ENCODE peak calls at places on chromosome 21, in six cellular contexts. One of them, this sample, is unnamed.

GRCh38 chr21:17542371-17542992 is 29.6 kb downstream of the CXADR start:
- DNase-seq in HuH-7.5: peak; percentile 20
- DNase-seq in fibroblast of the conjunctiva: no peak
- DNase-seq in NCI-H1105: peak; percentile 24
- DNase-seq in stimulated activated CD4-positive, alpha-beta T cell treated with anti-CD3 and anti-CD28 coated beads, Interleukin-1b, Interleukin-23, amount 100 ng/mL, for 48 hours: no peak
- DNase-seq in activated CD4-positive, alpha-beta T cell treated with anti-CD3 and anti-CD28 coated beads, Interleukin-2, amount 50 U/mL, for 24 hours: no peak
- DNase-seq in this sample: no peak

GRCh38 chr21:33128538-33128937 is 58.6 kb downstream of the OLIG1 start:
- DNase-seq in stimulated activated CD4-positive, alpha-beta T cell treated with anti-CD3 and anti-CD28 coated beads, Interleukin-1b, Interleukin-23, amount 100 ng/mL, for 48 hours: no peak
- DNase-seq in activated CD4-positive, alpha-beta T cell treated with anti-CD3 and anti-CD28 coated beads, Interleukin-2, amount 50 U/mL, for 24 hours: no peak
- DNase-seq in HuH-7.5: no peak
- DNase-seq in NCI-H1105: no peak
- DNase-seq in fibroblast of the conjunctiva: no peak
- DNase-seq in this sample: no peak

GRCh38 chr21:35254006-35254751 is 205.1 kb upstream of the RUNX1 start:
- DNase-seq in HuH-7.5: no peak
- DNase-seq in NCI-H1105: no peak
- DNase-seq in activated CD4-positive, alpha-beta T cell treated with anti-CD3 and anti-CD28 coated beads, Interleukin-2, amount 50 U/mL, for 24 hours: no peak
- DNase-seq in stimulated activated CD4-positive, alpha-beta T cell treated with anti-CD3 and anti-CD28 coated beads, Interleukin-1b, Interleukin-23, amount 100 ng/mL, for 48 hours: no peak
- DNase-seq in fibroblast of the conjunctiva: peak; percentile 53
- DNase-seq in this sample: no peak

GRCh38 chr21:45264919-45265515 is 22.7 kb downstream of the POFUT2 start:
- DNase-seq in HuH-7.5: no peak
- DNase-seq in NCI-H1105: no peak
- DNase-seq in fibroblast of the conjunctiva: no peak
- DNase-seq in activated CD4-positive, alpha-beta T cell treated with anti-CD3 and anti-CD28 coated beads, Interleukin-2, amount 50 U/mL, for 24 hours: no peak
- DNase-seq in stimulated activated CD4-positive, alpha-beta T cell treated with anti-CD3 and anti-CD28 coated beads, Interleukin-1b, Interleukin-23, amount 100 ng/mL, for 48 hours: no peak
- DNase-seq in this sample: no peak

GRCh38 chr21:16517380-16517779 is 787.6 kb downstream of the USP25 start:
- DNase-seq in HuH-7.5: no peak
- DNase-seq in stimulated activated CD4-positive, alpha-beta T cell treated with anti-CD3 and anti-CD28 coated beads, Interleukin-1b, Interleukin-23, amount 100 ng/mL, for 48 hours: no peak
- DNase-seq in activated CD4-positive, alpha-beta T cell treated with anti-CD3 and anti-CD28 coated beads, Interleukin-2, amount 50 U/mL, for 24 hours: no peak
- DNase-seq in NCI-H1105: no peak
- DNase-seq in fibroblast of the conjunctiva: no peak
- DNase-seq in this sample: no peak

GRCh38 chr21:36706951-36707762 is 8.2 kb downstream of the SIM2 start:
- DNase-seq in NCI-H1105: no peak
- DNase-seq in fibroblast of the conjunctiva: no peak
- DNase-seq in stimulated activated CD4-positive, alpha-beta T cell treated with anti-CD3 and anti-CD28 coated beads, Interleukin-1b, Interleukin-23, amount 100 ng/mL, for 48 hours: no peak
- DNase-seq in activated CD4-positive, alpha-beta T cell treated with anti-CD3 and anti-CD28 coated beads, Interleukin-2, amount 50 U/mL, for 24 hours: no peak
- DNase-seq in HuH-7.5: no peak
- DNase-seq in this sample: no peak

GRCh38 chr21:45406801-45407628 is 2.0 kb downstream of the COL18A1 start:
- DNase-seq in NCI-H1105: no peak
- DNase-seq in activated CD4-positive, alpha-beta T cell treated with anti-CD3 and anti-CD28 coated beads, Interleukin-2, amount 50 U/mL, for 24 hours: no peak
- DNase-seq in HuH-7.5: no peak
- DNase-seq in stimulated activated CD4-positive, alpha-beta T cell treated with anti-CD3 and anti-CD28 coated beads, Interleukin-1b, Interleukin-23, amount 100 ng/mL, for 48 hours: no peak
- DNase-seq in fibroblast of the conjunctiva: no peak
- DNase-seq in this sample: no peak

GRCh38 chr21:34570315-34570714 is 44.6 kb downstream of the RCAN1 start:
- DNase-seq in fibroblast of the conjunctiva: no peak
- DNase-seq in stimulated activated CD4-positive, alpha-beta T cell treated with anti-CD3 and anti-CD28 coated beads, Interleukin-1b, Interleukin-23, amount 100 ng/mL, for 48 hours: no peak
- DNase-seq in NCI-H1105: no peak
- DNase-seq in activated CD4-positive, alpha-beta T cell treated with anti-CD3 and anti-CD28 coated beads, Interleukin-2, amount 50 U/mL, for 24 hours: no peak
- DNase-seq in HuH-7.5: no peak
- DNase-seq in this sample: no peak

GRCh38 chr21:45543710-45544448 is 1.6 kb upstream of the SLC19A1 start:
- DNase-seq in NCI-H1105: no peak
- DNase-seq in activated CD4-positive, alpha-beta T cell treated with anti-CD3 and anti-CD28 coated beads, Interleukin-2, amount 50 U/mL, for 24 hours: no peak
- DNase-seq in HuH-7.5: no peak
- DNase-seq in stimulated activated CD4-positive, alpha-beta T cell treated with anti-CD3 and anti-CD28 coated beads, Interleukin-1b, Interleukin-23, amount 100 ng/mL, for 48 hours: no peak
- DNase-seq in fibroblast of the conjunctiva: no peak
- DNase-seq in this sample: no peak

GRCh38 chr21:44989538-44989888 is 49.7 kb downstream of the SLX9 start:
- DNase-seq in NCI-H1105: no peak
- DNase-seq in fibroblast of the conjunctiva: no peak
- DNase-seq in stimulated activated CD4-positive, alpha-beta T cell treated with anti-CD3 and anti-CD28 coated beads, Interleukin-1b, Interleukin-23, amount 100 ng/mL, for 48 hours: no peak
- DNase-seq in HuH-7.5: no peak
- DNase-seq in activated CD4-positive, alpha-beta T cell treated with anti-CD3 and anti-CD28 coated beads, Interleukin-2, amount 50 U/mL, for 24 hours: no peak
- DNase-seq in this sample: no peak

GRCh38 chr21:31136891-31137290 is 98.6 kb upstream of the KRTAP19-8 start:
- DNase-seq in HuH-7.5: no peak
- DNase-seq in stimulated activated CD4-positive, alpha-beta T cell treated with anti-CD3 and anti-CD28 coated beads, Interleukin-1b, Interleukin-23, amount 100 ng/mL, for 48 hours: no peak
- DNase-seq in activated CD4-positive, alpha-beta T cell treated with anti-CD3 and anti-CD28 coated beads, Interleukin-2, amount 50 U/mL, for 24 hours: no peak
- DNase-seq in fibroblast of the conjunctiva: peak; percentile 60
- DNase-seq in NCI-H1105: peak; percentile 55
- DNase-seq in this sample: no peak

GRCh38 chr21:44758141-44758561 is 43.5 kb downstream of the UBE2G2 start:
- DNase-seq in activated CD4-positive, alpha-beta T cell treated with anti-CD3 and anti-CD28 coated beads, Interleukin-2, amount 50 U/mL, for 24 hours: no peak
- DNase-seq in fibroblast of the conjunctiva: no peak
- DNase-seq in NCI-H1105: no peak
- DNase-seq in HuH-7.5: no peak
- DNase-seq in stimulated activated CD4-positive, alpha-beta T cell treated with anti-CD3 and anti-CD28 coated beads, Interleukin-1b, Interleukin-23, amount 100 ng/mL, for 48 hours: no peak
- DNase-seq in this sample: no peak

GRCh38 chr21:34812510-34813265 is 143.9 kb downstream of the CLIC6 start:
- DNase-seq in fibroblast of the conjunctiva: peak; percentile 59
- DNase-seq in NCI-H1105: no peak
- DNase-seq in activated CD4-positive, alpha-beta T cell treated with anti-CD3 and anti-CD28 coated beads, Interleukin-2, amount 50 U/mL, for 24 hours: no peak
- DNase-seq in HuH-7.5: no peak
- DNase-seq in stimulated activated CD4-positive, alpha-beta T cell treated with anti-CD3 and anti-CD28 coated beads, Interleukin-1b, Interleukin-23, amount 100 ng/mL, for 48 hours: no peak
- DNase-seq in this sample: no peak

GRCh38 chr21:29130234-29130993 is at the start of gene MAP3K7CL:
- DNase-seq in HuH-7.5: no peak
- DNase-seq in fibroblast of the conjunctiva: peak; percentile 91
- DNase-seq in activated CD4-positive, alpha-beta T cell treated with anti-CD3 and anti-CD28 coated beads, Interleukin-2, amount 50 U/mL, for 24 hours: no peak
- DNase-seq in NCI-H1105: no peak
- DNase-seq in stimulated activated CD4-positive, alpha-beta T cell treated with anti-CD3 and anti-CD28 coated beads, Interleukin-1b, Interleukin-23, amount 100 ng/mL, for 48 hours: no peak
- DNase-seq in this sample: no peak

GRCh38 chr21:45018131-45019075 is 56.0 kb upstream of the ADARB1 start:
- DNase-seq in stimulated activated CD4-positive, alpha-beta T cell treated with anti-CD3 and anti-CD28 coated beads, Interleukin-1b, Interleukin-23, amount 100 ng/mL, for 48 hours: no peak
- DNase-seq in activated CD4-positive, alpha-beta T cell treated with anti-CD3 and anti-CD28 coated beads, Interleukin-2, amount 50 U/mL, for 24 hours: no peak
- DNase-seq in fibroblast of the conjunctiva: no peak
- DNase-seq in NCI-H1105: no peak
- DNase-seq in HuH-7.5: peak; percentile 46
- DNase-seq in this sample: no peak

GRCh38 chr21:45056917-45057560 is 17.3 kb upstream of the ADARB1 start:
- DNase-seq in NCI-H1105: no peak
- DNase-seq in stimulated activated CD4-positive, alpha-beta T cell treated with anti-CD3 and anti-CD28 coated beads, Interleukin-1b, Interleukin-23, amount 100 ng/mL, for 48 hours: no peak
- DNase-seq in activated CD4-positive, alpha-beta T cell treated with anti-CD3 and anti-CD28 coated beads, Interleukin-2, amount 50 U/mL, for 24 hours: no peak
- DNase-seq in HuH-7.5: no peak
- DNase-seq in fibroblast of the conjunctiva: no peak
- DNase-seq in this sample: no peak

GRCh38 chr21:31493350-31493880 is 149.4 kb upstream of the TIAM1 start:
- DNase-seq in fibroblast of the conjunctiva: no peak
- DNase-seq in NCI-H1105: no peak
- DNase-seq in stimulated activated CD4-positive, alpha-beta T cell treated with anti-CD3 and anti-CD28 coated beads, Interleukin-1b, Interleukin-23, amount 100 ng/mL, for 48 hours: no peak
- DNase-seq in activated CD4-positive, alpha-beta T cell treated with anti-CD3 and anti-CD28 coated beads, Interleukin-2, amount 50 U/mL, for 24 hours: no peak
- DNase-seq in HuH-7.5: no peak
- DNase-seq in this sample: no peak

GRCh38 chr21:32726742-32727477 is 903 bp downstream of the SYNJ1 start:
- DNase-seq in NCI-H1105: no peak
- DNase-seq in HuH-7.5: peak; percentile 16
- DNase-seq in stimulated activated CD4-positive, alpha-beta T cell treated with anti-CD3 and anti-CD28 coated beads, Interleukin-1b, Interleukin-23, amount 100 ng/mL, for 48 hours: no peak
- DNase-seq in fibroblast of the conjunctiva: no peak
- DNase-seq in activated CD4-positive, alpha-beta T cell treated with anti-CD3 and anti-CD28 coated beads, Interleukin-2, amount 50 U/mL, for 24 hours: no peak
- DNase-seq in this sample: no peak

GRCh38 chr21:33071878-33072306 is 2.0 kb downstream of the OLIG1 start:
- DNase-seq in fibroblast of the conjunctiva: no peak
- DNase-seq in HuH-7.5: no peak
- DNase-seq in activated CD4-positive, alpha-beta T cell treated with anti-CD3 and anti-CD28 coated beads, Interleukin-2, amount 50 U/mL, for 24 hours: no peak
- DNase-seq in NCI-H1105: no peak
- DNase-seq in stimulated activated CD4-positive, alpha-beta T cell treated with anti-CD3 and anti-CD28 coated beads, Interleukin-1b, Interleukin-23, amount 100 ng/mL, for 48 hours: no peak
- DNase-seq in this sample: no peak

GRCh38 chr21:14616303-14617039 is 70.4 kb upstream of the SAMSN1 start:
- DNase-seq in HuH-7.5: no peak
- DNase-seq in fibroblast of the conjunctiva: no peak
- DNase-seq in NCI-H1105: no peak
- DNase-seq in activated CD4-positive, alpha-beta T cell treated with anti-CD3 and anti-CD28 coated beads, Interleukin-2, amount 50 U/mL, for 24 hours: no peak
- DNase-seq in stimulated activated CD4-positive, alpha-beta T cell treated with anti-CD3 and anti-CD28 coated beads, Interleukin-1b, Interleukin-23, amount 100 ng/mL, for 48 hours: no peak
- DNase-seq in this sample: no peak

GRCh38 chr21:35002879-35003722 is 46.0 kb downstream of the RUNX1 start:
- DNase-seq in NCI-H1105: no peak
- DNase-seq in activated CD4-positive, alpha-beta T cell treated with anti-CD3 and anti-CD28 coated beads, Interleukin-2, amount 50 U/mL, for 24 hours: no peak
- DNase-seq in fibroblast of the conjunctiva: peak; percentile 54
- DNase-seq in HuH-7.5: no peak
- DNase-seq in stimulated activated CD4-positive, alpha-beta T cell treated with anti-CD3 and anti-CD28 coated beads, Interleukin-1b, Interleukin-23, amount 100 ng/mL, for 48 hours: no peak
- DNase-seq in this sample: no peak

GRCh38 chr21:44299458-44300261 is at the start of gene PFKL:
- DNase-seq in stimulated activated CD4-positive, alpha-beta T cell treated with anti-CD3 and anti-CD28 coated beads, Interleukin-1b, Interleukin-23, amount 100 ng/mL, for 48 hours: peak; percentile 73
- DNase-seq in NCI-H1105: peak; percentile 50
- DNase-seq in HuH-7.5: peak; percentile 92
- DNase-seq in fibroblast of the conjunctiva: peak; percentile 3
- DNase-seq in activated CD4-positive, alpha-beta T cell treated with anti-CD3 and anti-CD28 coated beads, Interleukin-2, amount 50 U/mL, for 24 hours: peak; percentile 19
- DNase-seq in this sample: peak; percentile 49

GRCh38 chr21:37207441-37208009 is 59.6 kb downstream of the VPS26C start:
- DNase-seq in HuH-7.5: no peak
- DNase-seq in stimulated activated CD4-positive, alpha-beta T cell treated with anti-CD3 and anti-CD28 coated beads, Interleukin-1b, Interleukin-23, amount 100 ng/mL, for 48 hours: no peak
- DNase-seq in fibroblast of the conjunctiva: no peak
- DNase-seq in NCI-H1105: no peak
- DNase-seq in activated CD4-positive, alpha-beta T cell treated with anti-CD3 and anti-CD28 coated beads, Interleukin-2, amount 50 U/mL, for 24 hours: no peak
- DNase-seq in this sample: no peak

GRCh38 chr21:44836666-44837471 is 19.0 kb upstream of the SUMO3 start:
- DNase-seq in activated CD4-positive, alpha-beta T cell treated with anti-CD3 and anti-CD28 coated beads, Interleukin-2, amount 50 U/mL, for 24 hours: no peak
- DNase-seq in NCI-H1105: no peak
- DNase-seq in fibroblast of the conjunctiva: no peak
- DNase-seq in stimulated activated CD4-positive, alpha-beta T cell treated with anti-CD3 and anti-CD28 coated beads, Interleukin-1b, Interleukin-23, amount 100 ng/mL, for 48 hours: no peak
- DNase-seq in HuH-7.5: peak; percentile 42
- DNase-seq in this sample: no peak

GRCh38 chr21:45622416-45623097 is 21.0 kb upstream of the PCBP3 start:
- DNase-seq in activated CD4-positive, alpha-beta T cell treated with anti-CD3 and anti-CD28 coated beads, Interleukin-2, amount 50 U/mL, for 24 hours: no peak
- DNase-seq in HuH-7.5: no peak
- DNase-seq in fibroblast of the conjunctiva: no peak
- DNase-seq in stimulated activated CD4-positive, alpha-beta T cell treated with anti-CD3 and anti-CD28 coated beads, Interleukin-1b, Interleukin-23, amount 100 ng/mL, for 48 hours: no peak
- DNase-seq in NCI-H1105: no peak
- DNase-seq in this sample: no peak

GRCh38 chr21:45543371-45543709 is 1.1 kb upstream of the SLC19A1 start:
- DNase-seq in fibroblast of the conjunctiva: no peak
- DNase-seq in stimulated activated CD4-positive, alpha-beta T cell treated with anti-CD3 and anti-CD28 coated beads, Interleukin-1b, Interleukin-23, amount 100 ng/mL, for 48 hours: no peak
- DNase-seq in activated CD4-positive, alpha-beta T cell treated with anti-CD3 and anti-CD28 coated beads, Interleukin-2, amount 50 U/mL, for 24 hours: no peak
- DNase-seq in HuH-7.5: no peak
- DNase-seq in NCI-H1105: no peak
- DNase-seq in this sample: no peak

GRCh38 chr21:42233067-42233981 is 14.4 kb downstream of the ABCG1 start:
- DNase-seq in stimulated activated CD4-positive, alpha-beta T cell treated with anti-CD3 and anti-CD28 coated beads, Interleukin-1b, Interleukin-23, amount 100 ng/mL, for 48 hours: peak; percentile 90
- DNase-seq in HuH-7.5: peak; percentile 57
- DNase-seq in activated CD4-positive, alpha-beta T cell treated with anti-CD3 and anti-CD28 coated beads, Interleukin-2, amount 50 U/mL, for 24 hours: peak; percentile 68
- DNase-seq in NCI-H1105: no peak
- DNase-seq in fibroblast of the conjunctiva: no peak
- DNase-seq in this sample: no peak

GRCh38 chr21:34807146-34807880 is 138.5 kb downstream of the CLIC6 start:
- DNase-seq in stimulated activated CD4-positive, alpha-beta T cell treated with anti-CD3 and anti-CD28 coated beads, Interleukin-1b, Interleukin-23, amount 100 ng/mL, for 48 hours: peak; percentile 80
- DNase-seq in fibroblast of the conjunctiva: peak; percentile 79
- DNase-seq in activated CD4-positive, alpha-beta T cell treated with anti-CD3 and anti-CD28 coated beads, Interleukin-2, amount 50 U/mL, for 24 hours: peak; percentile 65
- DNase-seq in HuH-7.5: no peak
- DNase-seq in NCI-H1105: no peak
- DNase-seq in this sample: no peak

GRCh38 chr21:41614456-41615010 is 106.6 kb upstream of the TMPRSS2 start:
- DNase-seq in activated CD4-positive, alpha-beta T cell treated with anti-CD3 and anti-CD28 coated beads, Interleukin-2, amount 50 U/mL, for 24 hours: no peak
- DNase-seq in stimulated activated CD4-positive, alpha-beta T cell treated with anti-CD3 and anti-CD28 coated beads, Interleukin-1b, Interleukin-23, amount 100 ng/mL, for 48 hours: no peak
- DNase-seq in HuH-7.5: no peak
- DNase-seq in fibroblast of the conjunctiva: no peak
- DNase-seq in NCI-H1105: no peak
- DNase-seq in this sample: no peak

GRCh38 chr21:25862596-25862995 is 127.8 kb downstream of the GABPA start:
- DNase-seq in NCI-H1105: no peak
- DNase-seq in HuH-7.5: no peak
- DNase-seq in stimulated activated CD4-positive, alpha-beta T cell treated with anti-CD3 and anti-CD28 coated beads, Interleukin-1b, Interleukin-23, amount 100 ng/mL, for 48 hours: peak; percentile 9
- DNase-seq in fibroblast of the conjunctiva: no peak
- DNase-seq in activated CD4-positive, alpha-beta T cell treated with anti-CD3 and anti-CD28 coated beads, Interleukin-2, amount 50 U/mL, for 24 hours: no peak
- DNase-seq in this sample: no peak

GRCh38 chr21:39125752-39126485 is 57.3 kb downstream of the PSMG1 start:
- DNase-seq in stimulated activated CD4-positive, alpha-beta T cell treated with anti-CD3 and anti-CD28 coated beads, Interleukin-1b, Interleukin-23, amount 100 ng/mL, for 48 hours: no peak
- DNase-seq in fibroblast of the conjunctiva: peak; percentile 69
- DNase-seq in activated CD4-positive, alpha-beta T cell treated with anti-CD3 and anti-CD28 coated beads, Interleukin-2, amount 50 U/mL, for 24 hours: no peak
- DNase-seq in HuH-7.5: peak; percentile 42
- DNase-seq in NCI-H1105: peak; percentile 38
- DNase-seq in this sample: no peak

GRCh38 chr21:41878831-41879189 is 334 bp downstream of the PRDM15 start:
- DNase-seq in NCI-H1105: peak; percentile 68
- DNase-seq in HuH-7.5: peak; percentile 94
- DNase-seq in activated CD4-positive, alpha-beta T cell treated with anti-CD3 and anti-CD28 coated beads, Interleukin-2, amount 50 U/mL, for 24 hours: peak; percentile 70
- DNase-seq in fibroblast of the conjunctiva: peak; percentile 32
- DNase-seq in stimulated activated CD4-positive, alpha-beta T cell treated with anti-CD3 and anti-CD28 coated beads, Interleukin-1b, Interleukin-23, amount 100 ng/mL, for 48 hours: peak; percentile 80
- DNase-seq in this sample: no peak

GRCh38 chr21:18493420-18493819 is 89.8 kb upstream of the TMPRSS15 start:
- DNase-seq in HuH-7.5: no peak
- DNase-seq in activated CD4-positive, alpha-beta T cell treated with anti-CD3 and anti-CD28 coated beads, Interleukin-2, amount 50 U/mL, for 24 hours: no peak
- DNase-seq in NCI-H1105: no peak
- DNase-seq in fibroblast of the conjunctiva: no peak
- DNase-seq in stimulated activated CD4-positive, alpha-beta T cell treated with anti-CD3 and anti-CD28 coated beads, Interleukin-1b, Interleukin-23, amount 100 ng/mL, for 48 hours: no peak
- DNase-seq in this sample: no peak

GRCh38 chr21:34886554-34887385 is 162.3 kb downstream of the RUNX1 start:
- DNase-seq in activated CD4-positive, alpha-beta T cell treated with anti-CD3 and anti-CD28 coated beads, Interleukin-2, amount 50 U/mL, for 24 hours: no peak
- DNase-seq in NCI-H1105: peak; percentile 12
- DNase-seq in stimulated activated CD4-positive, alpha-beta T cell treated with anti-CD3 and anti-CD28 coated beads, Interleukin-1b, Interleukin-23, amount 100 ng/mL, for 48 hours: peak; percentile 28
- DNase-seq in HuH-7.5: no peak
- DNase-seq in fibroblast of the conjunctiva: no peak
- DNase-seq in this sample: no peak